ENCODE peak calls at places on chromosome 18, in four cellular contexts. One of them, this sample, is unnamed.

GRCh38 chr18:77068321-77068841 is 64.2 kb downstream of the MBP start:
- DNase-seq in WTC11: no peak
- DNase-seq in HepG2: no peak
- DNase-seq in K562: no peak
- DNase-seq in this sample: no peak

GRCh38 chr18:34222396-34223163 is 2.1 kb downstream of the NOL4 start:
- DNase-seq in WTC11: peak
- DNase-seq in HepG2: no peak
- DNase-seq in K562: no peak
- DNase-seq in this sample: peak

GRCh38 chr18:44098551-44099098 is 582.1 kb upstream of the SETBP1 start:
- DNase-seq in WTC11: peak
- DNase-seq in HepG2: no peak
- DNase-seq in K562: no peak
- DNase-seq in this sample: no peak

GRCh38 chr18:23259701-23260661 is 124.7 kb downstream of the CABLES1 start:
- DNase-seq in WTC11: peak
- DNase-seq in HepG2: peak
- DNase-seq in K562: peak
- DNase-seq in this sample: peak

GRCh38 chr18:36595818-36596215 is 233.0 kb downstream of the TPGS2 start:
- DNase-seq in WTC11: no peak
- DNase-seq in HepG2: no peak
- DNase-seq in K562: no peak
- DNase-seq in this sample: no peak

GRCh38 chr18:57249109-57249508 is 102.2 kb downstream of the BOD1L2 start:
- DNase-seq in WTC11: no peak
- DNase-seq in HepG2: no peak
- DNase-seq in K562: no peak
- DNase-seq in this sample: no peak

GRCh38 chr18:24078391-24078790 is 60.5 kb upstream of the CABYR start:
- DNase-seq in WTC11: no peak
- DNase-seq in HepG2: no peak
- DNase-seq in K562: no peak
- DNase-seq in this sample: no peak

GRCh38 chr18:59787998-59788875 is 91.0 kb upstream of the CCBE1 start:
- DNase-seq in WTC11: no peak
- DNase-seq in HepG2: no peak
- DNase-seq in K562: no peak
- DNase-seq in this sample: no peak

GRCh38 chr18:45841060-45841764 is 15.7 kb downstream of the SIGLEC15 start:
- DNase-seq in WTC11: no peak
- DNase-seq in HepG2: no peak
- DNase-seq in K562: no peak
- DNase-seq in this sample: no peak

GRCh38 chr18:6561029-6561861 is 146.5 kb upstream of the L3MBTL4 start:
- DNase-seq in WTC11: no peak
- DNase-seq in HepG2: no peak
- DNase-seq in K562: no peak
- DNase-seq in this sample: no peak

GRCh38 chr18:23862071-23862470 is 152.5 kb upstream of the TTC39C start:
- DNase-seq in WTC11: no peak
- DNase-seq in HepG2: no peak
- DNase-seq in K562: no peak
- DNase-seq in this sample: no peak

GRCh38 chr18:64127172-64127571 is 21.7 kb downstream of the LINC00305 start:
- DNase-seq in WTC11: no peak
- DNase-seq in HepG2: no peak
- DNase-seq in K562: no peak
- DNase-seq in this sample: no peak

DNA sequence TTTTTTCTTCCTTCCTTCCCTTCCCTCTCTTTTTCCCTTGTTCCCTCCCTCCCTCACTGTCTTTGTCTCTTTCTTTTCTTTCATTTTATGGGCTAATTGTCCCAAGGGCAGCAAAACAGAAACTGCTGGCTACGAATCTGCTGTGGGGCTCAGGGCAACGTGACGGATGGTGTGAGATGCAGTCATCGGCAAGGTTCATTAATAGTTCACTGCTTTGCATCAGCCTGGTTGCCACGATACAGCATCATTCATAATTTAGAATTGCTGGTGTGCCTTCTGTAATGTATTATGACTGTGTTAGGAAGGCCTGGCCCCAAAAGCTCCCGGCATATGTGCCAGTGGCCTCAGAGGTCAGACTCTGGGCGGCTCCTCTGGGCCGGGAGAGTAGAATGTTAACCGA is 134.7 kb downstream of the NAPG start:
- DNase-seq in WTC11: no peak
- DNase-seq in HepG2: no peak
- DNase-seq in K562: no peak
- DNase-seq in this sample: no peak
- TF ChIP-seq FOXJ3 in WTC11: no peak
- TF ChIP-seq FOXJ3 in HepG2: no peak
- TF ChIP-seq FOXJ3 in K562: no peak
- TF ChIP-seq FOXJ3 in this sample: no peak

DNA sequence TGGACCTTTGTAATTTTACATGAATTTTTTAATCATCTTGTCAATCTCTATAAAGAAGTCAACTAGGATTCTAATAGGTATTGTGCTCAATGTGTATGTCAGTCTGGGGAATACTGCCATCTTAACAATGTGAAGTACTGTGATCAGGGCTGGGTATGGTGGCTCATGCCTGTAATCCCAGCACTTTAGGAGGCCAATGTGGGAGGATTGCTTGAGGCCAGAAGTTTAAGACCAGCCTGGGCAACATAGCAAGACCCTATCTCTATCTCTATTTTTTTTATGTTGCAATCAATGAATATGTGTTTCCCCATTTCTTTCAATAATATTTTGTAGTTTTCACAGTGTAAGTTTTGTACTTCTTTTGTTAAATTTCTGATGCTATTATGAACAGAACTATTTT is 185.0 kb downstream of the DYM start:
- DNase-seq in WTC11: no peak
- DNase-seq in HepG2: no peak
- DNase-seq in K562: no peak
- DNase-seq in this sample: no peak
- TF ChIP-seq FOXJ3 in WTC11: no peak
- TF ChIP-seq FOXJ3 in HepG2: no peak
- TF ChIP-seq FOXJ3 in K562: no peak
- TF ChIP-seq FOXJ3 in this sample: no peak

DNA sequence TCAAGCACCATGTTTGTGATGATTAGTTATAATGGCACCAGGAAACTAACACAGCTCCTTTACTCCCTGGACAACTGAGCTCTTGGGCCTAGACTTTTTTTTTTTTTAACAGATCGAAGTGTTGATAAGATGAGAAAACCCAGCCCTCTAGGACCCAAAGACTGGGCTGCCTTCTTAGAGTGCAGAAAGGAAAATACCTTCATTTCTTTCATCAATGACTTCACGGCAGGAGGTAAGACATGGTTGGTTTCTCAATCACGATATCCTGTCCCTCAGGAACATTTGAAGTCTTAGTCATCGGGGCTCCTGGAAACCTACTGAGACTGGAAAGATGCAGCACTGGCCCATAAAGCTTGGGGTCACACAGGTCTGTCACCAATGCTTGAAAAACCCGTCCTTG is 84.7 kb downstream of the TNFRSF11A start:
- DNase-seq in WTC11: no peak
- DNase-seq in HepG2: no peak
- DNase-seq in K562: no peak
- DNase-seq in this sample: no peak
- TF ChIP-seq FOXJ3 in WTC11: no peak
- TF ChIP-seq FOXJ3 in HepG2: no peak
- TF ChIP-seq FOXJ3 in K562: no peak
- TF ChIP-seq FOXJ3 in this sample: no peak

GRCh38 chr18:13376298-13376840 is 157.8 kb downstream of the LDLRAD4 start:
- DNase-seq in WTC11: no peak
- DNase-seq in HepG2: no peak
- DNase-seq in K562: no peak
- DNase-seq in this sample: no peak

GRCh38 chr18:13374096-13374467 is 155.5 kb downstream of the LDLRAD4 start:
- DNase-seq in WTC11: no peak
- DNase-seq in HepG2: no peak
- DNase-seq in K562: no peak
- DNase-seq in this sample: no peak

GRCh38 chr18:13375302-13376255 is 157.0 kb downstream of the LDLRAD4 start:
- DNase-seq in WTC11: no peak
- DNase-seq in HepG2: no peak
- DNase-seq in K562: no peak
- DNase-seq in this sample: no peak

GRCh38 chr18:13372405-13372995 is 153.9 kb downstream of the LDLRAD4 start:
- DNase-seq in WTC11: no peak
- DNase-seq in HepG2: no peak
- DNase-seq in K562: no peak
- DNase-seq in this sample: no peak

DNA sequence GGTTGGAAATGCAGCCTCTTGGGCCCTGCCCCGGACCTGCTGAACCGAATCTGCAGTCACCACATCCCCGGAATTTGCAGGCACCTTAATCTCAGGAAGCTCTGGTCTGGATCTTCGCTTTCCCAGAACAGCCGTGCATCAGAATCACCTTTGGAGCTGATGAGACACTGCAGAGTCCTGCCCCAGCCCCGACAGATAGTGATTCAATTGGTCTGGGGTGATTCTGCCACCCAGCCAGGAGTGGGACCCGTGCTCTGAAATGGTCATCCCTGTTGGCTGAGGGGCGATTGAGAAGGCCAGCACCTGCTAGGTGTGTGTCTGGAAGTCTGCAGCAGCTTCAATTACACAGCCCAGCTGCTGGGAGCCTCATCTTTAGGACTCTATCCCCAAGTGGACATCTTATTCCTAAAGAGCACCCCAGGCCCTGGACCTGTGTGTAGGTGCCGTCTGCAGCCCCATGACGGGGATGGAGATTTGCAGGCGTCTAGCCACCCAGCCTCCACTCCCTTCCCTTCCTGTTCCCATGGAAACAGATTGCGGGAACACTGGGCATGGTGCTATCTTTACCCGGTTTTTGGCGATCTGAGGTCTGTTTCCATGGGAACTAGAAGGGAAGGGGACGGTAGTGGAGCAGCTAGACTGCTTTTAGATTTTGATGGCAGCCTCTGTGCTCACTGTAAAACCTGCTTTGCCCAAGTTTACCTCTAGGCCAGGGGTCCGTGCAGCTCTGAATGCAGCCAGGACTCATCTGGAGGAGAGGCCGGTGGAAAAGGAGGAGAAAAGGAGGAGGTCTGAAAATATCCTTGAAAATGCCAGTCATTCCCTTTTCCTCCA is 156.1 kb downstream of the LDLRAD4 start:
- DNase-seq in WTC11: no peak
- DNase-seq in HepG2: no peak
- DNase-seq in K562: no peak
- DNase-seq in this sample: peak
- TF ChIP-seq FOXJ3 in WTC11: no peak
- TF ChIP-seq FOXJ3 in HepG2: no peak
- TF ChIP-seq FOXJ3 in K562: no peak
- TF ChIP-seq FOXJ3 in this sample: no peak

DNA sequence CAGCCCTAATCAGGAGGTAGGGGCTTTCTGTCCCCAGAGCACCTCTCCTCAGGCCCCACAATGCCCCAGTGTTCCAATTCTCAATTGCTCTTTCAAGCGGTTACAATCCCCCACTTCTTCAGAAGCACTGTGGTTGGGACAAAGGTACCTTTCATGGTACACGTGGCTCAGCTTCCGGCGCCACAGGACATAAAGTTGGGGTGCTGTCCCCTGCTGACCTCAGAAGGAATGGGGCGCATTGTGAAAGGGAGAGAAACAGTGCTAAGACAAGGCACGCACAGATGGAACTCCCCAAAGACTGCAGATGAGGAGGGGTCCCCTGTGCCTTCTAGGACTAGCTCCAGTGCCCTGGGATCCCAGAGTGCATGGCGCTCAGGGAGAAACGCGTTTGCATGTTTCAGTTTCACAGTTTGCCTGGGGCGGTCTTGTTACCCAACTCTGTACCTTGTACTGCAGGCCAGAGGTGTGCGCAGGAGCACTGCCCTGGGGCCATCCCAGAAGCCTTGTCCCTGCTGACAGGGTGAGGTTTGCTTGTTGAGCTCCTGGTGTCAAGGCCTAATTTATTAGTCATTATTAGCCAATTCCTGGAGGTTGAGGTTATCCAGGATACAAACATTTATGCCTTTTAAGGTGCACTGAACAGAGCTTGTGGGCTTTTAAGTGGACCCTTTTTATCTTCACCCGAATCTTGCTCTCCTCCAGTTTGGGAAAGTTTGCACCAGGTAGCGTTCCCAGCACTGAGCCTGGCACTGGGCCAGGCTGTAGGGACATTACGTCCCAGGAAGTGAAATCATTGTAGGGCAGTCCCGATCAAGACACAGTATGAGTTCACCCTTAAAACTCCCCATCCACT is 7.6 kb downstream of the CNDP1 start:
- DNase-seq in WTC11: no peak
- DNase-seq in HepG2: peak
- DNase-seq in K562: no peak
- DNase-seq in this sample: no peak
- TF ChIP-seq FOXJ3 in WTC11: no peak
- TF ChIP-seq FOXJ3 in HepG2: peak
- TF ChIP-seq FOXJ3 in K562: no peak
- TF ChIP-seq FOXJ3 in this sample: no peak

GRCh38 chr18:50405582-50406271 is 30.9 kb downstream of the SKA1 start:
- DNase-seq in WTC11: peak
- DNase-seq in HepG2: no peak
- DNase-seq in K562: no peak
- DNase-seq in this sample: no peak
- TF ChIP-seq FOXJ3 in WTC11: no peak
- TF ChIP-seq FOXJ3 in HepG2: no peak
- TF ChIP-seq FOXJ3 in K562: no peak
- TF ChIP-seq FOXJ3 in this sample: no peak

GRCh38 chr18:47417807-47418206 is 166.3 kb upstream of the SKOR2 start:
- DNase-seq in WTC11: no peak
- DNase-seq in HepG2: no peak
- DNase-seq in K562: no peak
- DNase-seq in this sample: no peak

GRCh38 chr18:47422524-47422923 is 171.1 kb upstream of the SKOR2 start:
- DNase-seq in WTC11: peak
- DNase-seq in HepG2: no peak
- DNase-seq in K562: peak
- DNase-seq in this sample: peak

GRCh38 chr18:47420130-47420529 is 168.7 kb upstream of the SKOR2 start:
- DNase-seq in WTC11: no peak
- DNase-seq in HepG2: no peak
- DNase-seq in K562: no peak
- DNase-seq in this sample: no peak

GRCh38 chr18:47415888-47416287 is 164.4 kb upstream of the SKOR2 start:
- DNase-seq in WTC11: no peak
- DNase-seq in HepG2: no peak
- DNase-seq in K562: no peak
- DNase-seq in this sample: no peak

GRCh38 chr18:47418746-47419145 is 167.3 kb upstream of the SKOR2 start:
- DNase-seq in WTC11: no peak
- DNase-seq in HepG2: no peak
- DNase-seq in K562: no peak
- DNase-seq in this sample: no peak
- TF ChIP-seq FOXJ3 in WTC11: no peak
- TF ChIP-seq FOXJ3 in HepG2: no peak
- TF ChIP-seq FOXJ3 in K562: no peak
- TF ChIP-seq FOXJ3 in this sample: no peak

GRCh38 chr18:22108674-22109073 is 60.7 kb upstream of the GATA6 start:
- DNase-seq in WTC11: peak
- DNase-seq in HepG2: peak
- DNase-seq in K562: no peak
- DNase-seq in this sample: no peak
- TF ChIP-seq FOXJ3 in WTC11: no peak
- TF ChIP-seq FOXJ3 in HepG2: no peak
- TF ChIP-seq FOXJ3 in K562: no peak
- TF ChIP-seq FOXJ3 in this sample: no peak

This sample was measured in SK-N-SH.